ENCODE peak calls at places on chromosomes 13 and 19, in five cellular contexts. R, E, L, J and C are unnamed samples.

GRCh38 chr19:51156710-51157109 is 14.6 kb downstream of the SIGLEC7 start:
- DNase-seq in R (no peak), E (no peak), L (no peak), J (no peak), C (no peak)

GRCh38 chr13:39417131-39417530 is 185.9 kb downstream of the LHFPL6 start:
- DNase-seq in R (peak; percentile 56), E (no peak), L (peak; percentile 33), J (no peak), C (no peak)

GRCh38 chr13:70043685-70044084 is 63.9 kb upstream of the ATXN8OS start:
- DNase-seq in R (no peak), E (no peak), L (no peak), J (peak; percentile 5), C (no peak)

GRCh38 chr13:70668983-70669382 is 560.7 kb upstream of the KLHL1 start:
- DNase-seq in R (no peak), E (no peak), L (no peak), J (no peak), C (no peak)

GRCh38 chr19:1680976-1681375 is 28.6 kb upstream of the TCF3 start:
- DNase-seq in R (no peak), E (no peak), L (no peak), J (no peak), C (no peak)

GRCh38 chr13:40024578-40024952 is 369.1 kb downstream of the COG6 start:
- DNase-seq in R (no peak), E (no peak), L (no peak), J (no peak), C (no peak)

GRCh38 chr13:98345103-98345899 is 168.2 kb upstream of the RNF113B start:
- DNase-seq in R (no peak), E (no peak), L (no peak), J (no peak), C (no peak)

GRCh38 chr13:106617561-106617960 is 49.6 kb upstream of the ARGLU1 start:
- DNase-seq in R (peak; percentile 78), E (no peak), L (no peak), J (no peak), C (no peak)

GRCh38 chr19:39351537-39352037 is 9.4 kb downstream of the SAMD4B start:
- DNase-seq in R (no peak), E (peak; percentile 42), L (peak; percentile 27), J (peak; percentile 92), C (no peak)

GRCh38 chr19:46076951-46077814 is 36.4 kb upstream of the IGFL4 start:
- DNase-seq in R (peak; percentile 94), E (peak; percentile 90), L (peak; percentile 92), J (peak; percentile 75), C (peak; percentile 22)

GRCh38 chr13:51240888-51241475 is 18.8 kb downstream of the FAM124A start:
- DNase-seq in R (no peak), E (no peak), L (no peak), J (no peak), C (no peak)

GRCh38 chr19:15187026-15188007 is 13.5 kb downstream of the NOTCH3 start:
- DNase-seq in R (peak; percentile 54), E (peak; percentile 42), L (no peak), J (no peak), C (no peak)

GRCh38 chr19:1490311-1491113 is at the start of gene PCSK4:
- DNase-seq in R (peak; percentile 98), E (peak; percentile 99), L (peak; percentile 99), J (peak; percentile 99), C (peak; percentile 100)

GRCh38 chr19:18674616-18675015 is 8.9 kb upstream of the CRTC1 start:
- DNase-seq in R (no peak), E (no peak), L (peak; percentile 27), J (no peak), C (peak; percentile 20)

GRCh38 chr19:46520616-46521015 is 24.9 kb upstream of the PNMA8B start:
- DNase-seq in R (no peak), E (no peak), L (no peak), J (no peak), C (no peak)

GRCh38 chr19:33301900-33302174 is 497 bp downstream of the CEBPA start:
- DNase-seq in R (no peak), E (no peak), L (no peak), J (no peak), C (no peak)

GRCh38 chr13:92547256-92547655 is 679.4 kb upstream of the GPC6 start:
- DNase-seq in R (no peak), E (no peak), L (no peak), J (no peak), C (no peak)

GRCh38 chr13:84400711-84401110 is 518.4 kb upstream of the SLITRK1 start:
- DNase-seq in R (peak; percentile 91), E (no peak), L (no peak), J (no peak), C (no peak)

GRCh38 chr19:4229179-4229931 is at the start of gene EBI3:
- DNase-seq in R (peak; percentile 64), E (peak; percentile 74), L (no peak), J (peak; percentile 83), C (peak; percentile 9)

GRCh38 chr19:39497850-39498261 is 891 bp upstream of the DLL3 start:
- DNase-seq in R (peak; percentile 65), E (peak; percentile 69), L (peak; percentile 2), J (peak; percentile 71), C (peak; percentile 10)

GRCh38 chr13:80430561-80430960 is 89.6 kb upstream of the SPRY2 start:
- DNase-seq in R (no peak), E (no peak), L (no peak), J (no peak), C (no peak)

GRCh38 chr13:94657167-94657566 is 55.2 kb downstream of the SOX21 start:
- DNase-seq in R (peak; percentile 4), E (no peak), L (no peak), J (no peak), C (no peak)

GRCh38 chr19:40623403-40624239 is 22.5 kb downstream of the LTBP4 start:
- DNase-seq in R (peak; percentile 90), E (peak; percentile 86), L (no peak), J (no peak), C (no peak)

GRCh38 chr13:51942189-51942588 is 69.1 kb downstream of the ATP7B start:
- DNase-seq in R (no peak), E (no peak), L (no peak), J (no peak), C (no peak)

GRCh38 chr13:107370036-107370785 is 802.3 kb upstream of the ARGLU1 start:
- DNase-seq in R (no peak), E (no peak), L (no peak), J (no peak), C (no peak)

GRCh38 chr13:110265682-110266430 is 41.1 kb downstream of the COL4A1 start:
- DNase-seq in R (no peak), E (no peak), L (no peak), J (no peak), C (no peak)

GRCh38 chr19:13963603-13964105 is 11.3 kb downstream of the DCAF15 start:
- DNase-seq in R (no peak), E (no peak), L (no peak), J (no peak), C (no peak)

GRCh38 chr19:46911456-46911855 is 50.7 kb downstream of the ARHGAP35 start:
- DNase-seq in R (no peak), E (no peak), L (no peak), J (no peak), C (no peak)

GRCh38 chr19:4507804-4508203 is 10.5 kb downstream of the PLIN4 start:
- DNase-seq in R (no peak), E (no peak), L (no peak), J (no peak), C (no peak)

GRCh38 chr19:30677702-30678101 is 305.5 kb downstream of the ZNF536 start:
- DNase-seq in R (no peak), E (no peak), L (no peak), J (no peak), C (no peak)

GRCh38 chr19:53659292-53659691 is 27.5 kb downstream of the DPRX start:
- DNase-seq in R (peak; percentile 39), E (peak; percentile 72), L (peak; percentile 57), J (no peak), C (peak; percentile 23)

GRCh38 chr13:61795580-61795979 is 379.9 kb upstream of the PCDH20 start:
- DNase-seq in R (no peak), E (no peak), L (no peak), J (no peak), C (no peak)

GRCh38 chr13:72970956-72971355 is 87.8 kb upstream of the KLF5 start:
- DNase-seq in R (peak; percentile 75), E (no peak), L (no peak), J (no peak), C (no peak)

GRCh38 chr19:35178701-35179100 is 24.2 kb downstream of the FXYD5 start:
- DNase-seq in R (no peak), E (no peak), L (no peak), J (no peak), C (no peak)

GRCh38 chr13:45393941-45394570 is 24.1 kb downstream of the SLC25A30 start:
- DNase-seq in R (peak; percentile 48), E (peak; percentile 58), L (no peak), J (peak; percentile 68), C (no peak)